ENCODE peak calls at places on chromosomes 1 and 21, in six cellular contexts. G, M, U, H, X and Q are unnamed samples.

GRCh38 chr1:65386452-65386851 is 34.0 kb upstream of the LEPR start:
- DNase-seq in U (no peak), H (no peak), M (no peak), X (no peak), G (no peak), Q (no peak)

GRCh38 chr1:211822677-211823426 is 7.7 kb downstream of the LPGAT1 start:
- DNase-seq in X (no peak), H (no peak), G (no peak), M (no peak), U (no peak), Q (no peak)

GRCh38 chr1:170494369-170494768 is 37.6 kb upstream of the GORAB start:
- DNase-seq in H (no peak), U (no peak), G (peak; percentile 56), M (no peak), X (no peak), Q (peak; percentile 44)

GRCh38 chr1:7284839-7285435 is 486.2 kb upstream of the VAMP3 start:
- DNase-seq in G (no peak), U (no peak), M (no peak), H (no peak), X (no peak), Q (no peak)

GRCh38 chr1:14320518-14320917 is 278.0 kb upstream of the KAZN start:
- DNase-seq in X (no peak), G (no peak), H (no peak), U (no peak), M (no peak), Q (no peak)

GRCh38 chr21:24941316-24942185 is 665.7 kb downstream of the MRPL39 start:
- DNase-seq in U (no peak), M (no peak), G (no peak), X (no peak), H (no peak), Q (no peak)

GRCh38 chr1:184075040-184076029 is 23.8 kb downstream of the TSEN15 start:
- DNase-seq in G (peak; percentile 38), H (no peak), X (no peak), M (peak; percentile 31), U (no peak), Q (peak; percentile 28)

GRCh38 chr1:57860333-57860732 is 436.5 kb upstream of the DAB1 start:
- DNase-seq in M (no peak), G (no peak), X (no peak), U (no peak), H (no peak), Q (no peak)

GRCh38 chr1:55727010-55727409 is 511.8 kb upstream of the USP24 start:
- DNase-seq in G (no peak), U (peak; percentile 55), X (no peak), M (no peak), H (no peak), Q (no peak)

GRCh38 chr1:35834218-35834617 is 26.4 kb downstream of the AGO4 start:
- DNase-seq in G (no peak), U (no peak), M (no peak), X (no peak), H (no peak), Q (no peak)

GRCh38 chr1:246069581-246069980 is 437.5 kb downstream of the SMYD3 start:
- DNase-seq in X (no peak), M (no peak), G (no peak), U (no peak), H (no peak), Q (no peak)

GRCh38 chr1:214452152-214452806 is 99.1 kb downstream of the PTPN14 start:
- DNase-seq in H (no peak), X (no peak), M (no peak), U (no peak), G (no peak), Q (no peak)

GRCh38 chr1:189538271-189538670 is 939.4 kb downstream of the BRINP3 start:
- DNase-seq in X (no peak), M (no peak), H (no peak), U (no peak), G (no peak), Q (no peak)

GRCh38 chr1:10641976-10642375 is 154.5 kb downstream of the CASZ1 start:
- DNase-seq in X (no peak), M (no peak), U (no peak), H (no peak), G (no peak), Q (no peak)

GRCh38 chr1:41466146-41466545 is 18.3 kb downstream of the EDN2 start:
- DNase-seq in G (peak; percentile 74), U (no peak), M (no peak), H (no peak), X (no peak), Q (no peak)

GRCh38 chr21:20451051-20451450 is 547.2 kb upstream of the NCAM2 start:
- DNase-seq in U (no peak), X (no peak), M (no peak), H (no peak), G (no peak), Q (no peak)

GRCh38 chr1:109298666-109299086 is 8.1 kb downstream of the MYBPHL start:
- DNase-seq in G (no peak), X (peak; percentile 63), M (no peak), U (no peak), H (no peak), Q (no peak)

GRCh38 chr1:179926494-179927205 is 28.0 kb upstream of the CEP350 start:
- DNase-seq in U (no peak), H (no peak), M (no peak), X (no peak), G (no peak), Q (no peak)

GRCh38 chr1:23867542-23867952 is 543 bp downstream of the FUCA1 start:
- DNase-seq in G (peak; percentile 30), H (no peak), X (no peak), U (no peak), M (peak; percentile 2), Q (no peak)

GRCh38 chr1:44808938-44809917 is 905 bp downstream of the BTBD19 start:
- DNase-seq in U (no peak), G (peak; percentile 76), X (peak; percentile 72), M (peak; percentile 91), H (peak; percentile 92), Q (peak; percentile 69)

GRCh38 chr1:44811714-44812151 is 3.4 kb downstream of the BTBD19 start:
- DNase-seq in H (peak; percentile 74), G (no peak), U (peak; percentile 67), M (no peak), X (peak; percentile 30), Q (no peak)

GRCh38 chr1:44812822-44813543 is 4.7 kb downstream of the BTBD19 start:
- DNase-seq in M (no peak), G (no peak), H (no peak), U (no peak), X (peak; percentile 69), Q (no peak)

GRCh38 chr1:44810101-44810761 is 1.9 kb downstream of the BTBD19 start:
- DNase-seq in G (no peak), M (peak; percentile 21), H (peak; percentile 90), X (peak; percentile 80), U (no peak), Q (peak; percentile 62)

GRCh38 chr1:44811234-44811633 is 2.9 kb downstream of the BTBD19 start:
- DNase-seq in M (no peak), X (no peak), U (no peak), H (peak; percentile 47), G (no peak), Q (peak; percentile 13)
- H3K4me1 ChIP-seq in M (peaks cover 80% of the 10 kb centered on the region), X (peaks cover 29% of the 10 kb centered on the region), U (peaks cover 58% of the 10 kb centered on the region), H (peaks cover 53% of the 10 kb centered on the region), G (peaks cover 36% of the 10 kb centered on the region), Q (peaks cover 50% of the 10 kb centered on the region)

DNA sequence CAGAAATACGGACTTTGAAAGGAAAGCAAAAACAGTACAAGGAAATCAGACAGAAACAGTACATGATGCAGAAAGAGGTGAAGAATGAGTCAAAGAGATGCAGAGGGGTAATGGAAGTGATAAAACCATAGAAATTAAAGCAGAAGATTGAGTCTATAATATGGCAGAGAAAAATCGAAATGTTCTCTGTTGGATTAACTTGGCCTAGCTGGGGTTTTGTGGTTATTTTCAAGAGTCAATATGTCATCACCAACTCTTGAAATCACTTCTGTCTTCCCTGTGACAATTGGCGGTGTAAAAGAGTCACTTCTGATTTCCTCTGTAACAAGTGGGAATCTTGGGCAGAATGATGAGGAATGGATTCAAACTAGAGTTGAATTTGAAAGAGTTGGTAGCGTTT is 7.4 kb downstream of the YTHDF2 start:
- DNase-seq in H (no peak), G (no peak), X (no peak), M (no peak), U (no peak), Q (no peak)
- H3K4me1 ChIP-seq in H (peaks cover 74% of the 10 kb centered on the region), G (peaks cover 8% of the 10 kb centered on the region), X (peaks cover 52% of the 10 kb centered on the region), M (peaks cover 64% of the 10 kb centered on the region), U (peaks cover 4% of the 10 kb centered on the region), Q (peaks cover 11% of the 10 kb centered on the region)

DNA sequence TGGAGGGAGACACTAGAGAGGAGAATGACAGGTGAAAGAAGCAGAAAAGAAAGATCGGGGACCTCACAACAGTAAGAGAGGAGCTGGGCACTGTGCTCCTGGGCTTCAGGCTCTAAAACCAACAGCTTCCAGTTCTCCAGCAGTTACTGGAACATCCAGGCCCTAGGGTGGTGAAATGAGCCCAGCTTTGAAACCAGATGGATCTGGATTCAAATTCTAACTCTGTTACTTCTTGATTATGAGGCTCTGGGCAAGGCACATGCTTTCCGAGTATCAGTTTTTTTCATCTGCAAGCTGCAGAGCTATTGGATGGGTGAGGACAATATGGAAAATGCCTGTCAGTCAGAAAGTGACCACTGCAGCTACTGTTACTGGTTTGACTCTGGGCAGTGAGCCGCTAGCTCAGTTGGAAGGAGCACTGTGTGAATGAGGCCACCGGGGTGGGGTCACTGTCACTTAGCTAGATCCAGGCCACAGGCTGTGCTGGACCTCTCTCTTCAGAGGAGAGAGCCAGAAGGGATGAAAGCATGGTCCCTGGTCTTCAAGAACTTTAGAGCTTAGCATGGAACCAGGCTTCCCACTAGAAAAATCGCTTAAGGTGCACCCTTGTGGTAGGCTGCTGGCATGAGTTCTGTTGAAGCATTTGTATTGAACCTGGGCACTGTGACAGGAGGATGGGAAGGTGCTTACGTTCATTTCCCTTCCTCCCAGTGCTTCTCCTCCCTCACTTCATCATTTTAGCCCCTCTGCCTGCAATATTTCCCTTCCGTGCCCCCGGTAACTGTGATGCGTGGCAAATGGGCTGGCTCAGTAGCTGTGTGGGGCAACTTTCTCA is 12.2 kb downstream of the PLEKHO1 start:
- DNase-seq in G (no peak), H (no peak), M (no peak), X (no peak), U (no peak), Q (peak; percentile 28)
- H3K4me1 ChIP-seq in G (no peaks in the 10 kb centered on the region), H (peaks cover 69% of the 10 kb centered on the region), M (peaks cover 5% of the 10 kb centered on the region), X (peaks cover 21% of the 10 kb centered on the region), U (peaks cover 69% of the 10 kb centered on the region), Q (no peaks in the 10 kb centered on the region)

GRCh38 chr1:205630651-205631009 is 1.2 kb downstream of the ELK4 start:
- DNase-seq in M (no peak), G (no peak), H (no peak), X (no peak), U (no peak), Q (no peak)
- H3K4me1 ChIP-seq in M (peaks cover 51% of the 10 kb centered on the region), G (no peaks in the 10 kb centered on the region), H (peaks cover 42% of the 10 kb centered on the region), X (peaks cover 42% of the 10 kb centered on the region), U (peaks cover 16% of the 10 kb centered on the region), Q (peaks cover 9% of the 10 kb centered on the region)

GRCh38 chr1:8419172-8419571 is 101.3 kb downstream of the SLC45A1 start:
- DNase-seq in M (no peak), X (no peak), U (no peak), G (no peak), H (no peak), Q (no peak)
- H3K4me1 ChIP-seq in M (peaks cover 69% of the 10 kb centered on the region), X (peaks cover 72% of the 10 kb centered on the region), U (peaks cover 32% of the 10 kb centered on the region), G (peaks cover 21% of the 10 kb centered on the region), H (peaks cover 73% of the 10 kb centered on the region), Q (no peaks in the 10 kb centered on the region)

GRCh38 chr1:218336353-218336752 is 8.8 kb upstream of the TGFB2 start:
- DNase-seq in X (no peak), H (no peak), M (no peak), U (peak; percentile 85), G (no peak), Q (no peak)
- H3K4me1 ChIP-seq in X (no peaks in the 10 kb centered on the region), H (no peaks in the 10 kb centered on the region), M (no peaks in the 10 kb centered on the region), U (peaks cover 13% of the 10 kb centered on the region), G (peaks cover 4% of the 10 kb centered on the region), Q (no peaks in the 10 kb centered on the region)

GRCh38 chr1:94282143-94282711 is 44.8 kb upstream of the ARHGAP29 start:
- DNase-seq in X (no peak), G (no peak), U (no peak), M (no peak), H (no peak), Q (no peak)
- H3K4me1 ChIP-seq in X (no peaks in the 10 kb centered on the region), G (no peaks in the 10 kb centered on the region), U (peaks cover 30% of the 10 kb centered on the region), M (no peaks in the 10 kb centered on the region), H (no peaks in the 10 kb centered on the region), Q (no peaks in the 10 kb centered on the region)